ENCODE peak calls at places on chromosomes 7 and 10, in six cellular contexts. Q, E, C, F, J and I are unnamed samples. For H3K36me3, the result is how much of the 10 kb centered on the place peaks cover.

GRCh38 chr10:25530306-25530705 is 355.5 kb downstream of the GPR158 start:
- DNase-seq in Q (no peak), C (no peak), J (no peak), E (no peak), F (no peak), I (no peak)

GRCh38 chr7:42342381-42342780 is 105.4 kb upstream of the GLI3 start:
- DNase-seq in J (no peak), Q (no peak), C (no peak), F (no peak), E (no peak), I (no peak)

GRCh38 chr10:28730031-28730778 is 52.9 kb downstream of the BAMBI start:
- DNase-seq in C (no peak), Q (no peak), E (no peak), F (no peak), J (no peak), I (no peak)

GRCh38 chr7:43531700-43532099 is 51.2 kb upstream of the STK17A start:
- DNase-seq in C (no peak), Q (no peak), F (no peak), E (no peak), J (peak), I (no peak)

GRCh38 chr10:62017141-62017870 is 115.8 kb downstream of the ARID5B start:
- DNase-seq in C (no peak), E (no peak), Q (no peak), J (no peak), F (no peak), I (no peak)

GRCh38 chr10:48470115-48470892 is 134.6 kb downstream of the ARHGAP22 start:
- DNase-seq in Q (no peak), E (no peak), F (peak), C (no peak), J (peak), I (peak)

GRCh38 chr10:99444676-99445075 is 14.3 kb upstream of the GOT1 start:
- DNase-seq in J (no peak), Q (no peak), E (no peak), C (no peak), F (no peak), I (no peak)

GRCh38 chr7:131224996-131225395 is 102.7 kb upstream of the MKLN1 start:
- DNase-seq in E (no peak), F (no peak), J (no peak), C (no peak), Q (no peak), I (no peak)

GRCh38 chr7:41592226-41592625 is 110.7 kb downstream of the INHBA start:
- DNase-seq in J (no peak), C (no peak), Q (no peak), E (no peak), F (no peak), I (no peak)

GRCh38 chr10:548212-548897 is 141.1 kb downstream of the DIP2C start:
- DNase-seq in F (no peak), J (no peak), Q (no peak), C (no peak), E (no peak), I (no peak)

GRCh38 chr7:2738766-2739549 is 51.0 kb downstream of the AMZ1 start:
- DNase-seq in F (no peak), E (no peak), C (no peak), Q (no peak), J (peak), I (no peak)

GRCh38 chr10:113539789-113540188 is 13.1 kb upstream of the HABP2 start:
- DNase-seq in E (no peak), Q (no peak), C (no peak), F (no peak), J (no peak), I (no peak)

GRCh38 chr7:8436965-8437364 is 3.6 kb downstream of the NXPH1 start:
- DNase-seq in Q (peak), J (peak), F (peak), C (peak), E (peak), I (peak)

GRCh38 chr7:63071920-63072319 is 926.7 kb upstream of the ZNF722 start:
- DNase-seq in Q (no peak), F (no peak), E (no peak), J (no peak), C (no peak), I (no peak)

GRCh38 chr10:116796910-116797513 is 52.3 kb upstream of the ENO4 start:
- DNase-seq in E (peak), J (peak), F (peak), Q (peak), C (no peak), I (peak)

GRCh38 chr10:28592953-28593352 is 60.0 kb downstream of the WAC start:
- DNase-seq in J (no peak), F (peak), E (peak), C (no peak), Q (peak), I (no peak)

GRCh38 chr10:131726460-131726861 is 174.3 kb upstream of the PPP2R2D start:
- DNase-seq in Q (no peak), F (no peak), J (no peak), E (peak), C (no peak), I (no peak)

GRCh38 chr10:44392420-44392819 is 7.5 kb upstream of the CXCL12 start:
- DNase-seq in F (no peak), C (no peak), E (no peak), J (no peak), Q (no peak), I (no peak)

GRCh38 chr10:60704480-60704879 is 73.8 kb upstream of the CDK1 start:
- DNase-seq in F (no peak), Q (peak), C (no peak), J (no peak), E (peak), I (no peak)

GRCh38 chr7:154906201-154906600 is 96.7 kb downstream of the PAXIP1 start:
- DNase-seq in Q (no peak), E (no peak), F (no peak), C (no peak), J (no peak), I (no peak)

GRCh38 chr7:69568266-69568665 is 30.0 kb upstream of the AUTS2 start:
- DNase-seq in C (no peak), E (no peak), F (no peak), Q (no peak), J (no peak), I (no peak)
- TF ChIP-seq ZNF274 in C (no peak), E (no peak), F (no peak), Q (no peak), J (no peak), I (no peak)

GRCh38 chr7:150826061-150826849 is 25.7 kb downstream of the TMEM176A start:
- DNase-seq in Q (no peak), J (no peak), E (no peak), F (no peak), C (no peak), I (no peak)
- H3K4me3 ChIP-seq in Q (no peak), J (no peak), E (no peak), F (no peak), C (no peak), I (no peak)

GRCh38 chr10:80167471-80167870 is 34.9 kb downstream of the PLAC9 start:
- DNase-seq in J (no peak), E (no peak), F (no peak), Q (no peak), C (no peak), I (no peak)

GRCh38 chr10:80168111-80168511 is 35.6 kb downstream of the PLAC9 start:
- DNase-seq in F (no peak), E (no peak), C (no peak), J (no peak), Q (no peak), I (no peak)

GRCh38 chr10:80170641-80171040 is 34.7 kb downstream of the ANXA11 start:
- DNase-seq in Q (no peak), J (no peak), E (no peak), F (no peak), C (no peak), I (no peak)

GRCh38 chr10:80170026-80170425 is 35.3 kb downstream of the ANXA11 start:
- DNase-seq in C (no peak), E (no peak), Q (no peak), F (no peak), J (no peak), I (no peak)

GRCh38 chr10:80168679-80169380 is 36.3 kb downstream of the PLAC9 start:
- DNase-seq in E (no peak), C (no peak), F (peak), J (peak), Q (no peak), I (no peak)
- H3K36me3 ChIP-seq in E (under half), C (under half), F (half or more), J (under half), Q (under half), I (under half)

GRCh38 chr10:35056133-35056532 is 34.0 kb downstream of the CUL2 start:
- DNase-seq in Q (no peak), J (no peak), C (no peak), E (no peak), F (no peak), I (no peak)
- TF ChIP-seq ZNF274 in Q (no peak), J (no peak), C (no peak), E (no peak), F (no peak), I (no peak)

GRCh38 chr7:158847451-158847866 is 8.9 kb upstream of the DYNC2I1 start:
- DNase-seq in Q (no peak), J (no peak), E (no peak), C (no peak), F (no peak), I (no peak)
- H3K4me3 ChIP-seq in Q (no peak), J (no peak), E (no peak), C (no peak), F (no peak), I (no peak)

DNA sequence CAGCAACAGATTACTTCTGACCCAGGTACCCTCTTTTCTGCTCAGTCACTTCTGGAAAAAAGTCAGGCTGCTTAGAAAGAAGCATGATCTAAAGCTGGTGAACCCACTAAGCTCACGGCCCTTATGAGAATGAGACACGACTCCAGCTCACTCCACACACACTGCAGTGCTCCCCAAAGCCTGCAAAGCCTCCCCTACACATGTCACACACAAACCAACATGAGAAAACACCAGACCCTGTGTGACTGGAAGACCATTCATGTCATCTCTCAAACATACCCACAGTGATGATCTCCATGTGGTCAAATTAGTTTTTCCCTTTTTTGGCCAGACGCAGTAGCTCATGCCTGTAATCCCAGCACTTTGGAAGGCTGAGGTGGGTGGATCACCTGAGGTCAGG is 391 bp downstream of the ANKRD61 start:
- DNase-seq in Q (no peak), F (no peak), J (no peak), E (no peak), C (no peak), I (no peak)
- H3K36me3 ChIP-seq in Q (half or more), F (half or more), J (half or more), E (half or more), C (under half), I (half or more)

GRCh38 chr7:31948041-31948440 is 122.2 kb downstream of the PDE1C start:
- DNase-seq in C (no peak), Q (no peak), F (no peak), E (peak), J (no peak), I (no peak)
- TF ChIP-seq ZNF274 in C (no peak), Q (no peak), F (no peak), E (no peak), J (no peak), I (no peak)

GRCh38 chr7:100949931-100950443 is 653 bp downstream of the MUC3A start:
- DNase-seq in F (no peak), Q (no peak), J (peak), E (no peak), C (no peak), I (no peak)
- H3K4me3 ChIP-seq in F (no peak), Q (no peak), J (no peak), E (no peak), C (no peak), I (peak)